ENCODE peak calls at places on chromosomes 7 and 10, in eight cellular contexts. T is heart right ventricle; A is activated T-cell treated with anti-CD3 and anti-CD28 coated beads for 1 hour; H is AG10803; E is SK-N-DZ; V is stimulated activated CD8-positive, alpha-beta memory T cell treated with anti-CD3 and anti-CD28 coated beads, Interleukin-15, amount 100 ng/mL, for 48 hours; Z is Caco-2; R is endothelial cell. N is an unnamed sample.

GRCh38 chr10:92757066-92757716 is 67.4 kb downstream of the HHEX start:
- DNase-seq in T (peak; percentile 74), A (no peak), H (peak; percentile 70), E (no peak), V (no peak), Z (peak; percentile 51), R (peak; percentile 42), N (no peak)

GRCh38 chr7:38123494-38123893 is 54.6 kb upstream of the STARD3NL start:
- DNase-seq in T (no peak), A (no peak), H (no peak), E (no peak), V (no peak), Z (no peak), R (no peak), N (no peak)

GRCh38 chr7:103988468-103989199 is 824 bp downstream of the RELN start:
- DNase-seq in T (no peak), A (no peak), H (no peak), E (peak; percentile 42), V (no peak), Z (no peak), R (peak; percentile 12), N (no peak)

GRCh38 chr7:132092106-132092505 is 484.2 kb downstream of the PLXNA4 start:
- DNase-seq in T (no peak), A (no peak), H (no peak), E (no peak), V (no peak), Z (no peak), R (no peak), N (no peak)

GRCh38 chr10:15237351-15237750 is 68.9 kb upstream of the NMT2 start:
- DNase-seq in T (no peak), A (no peak), H (peak; percentile 86), E (no peak), V (no peak), Z (peak; percentile 28), R (no peak), N (no peak)

GRCh38 chr10:86654411-86655172 is at the start of gene OPN4:
- DNase-seq in T (no peak), A (no peak), H (no peak), E (peak; percentile 42), V (no peak), Z (no peak), R (no peak), N (no peak)

GRCh38 chr7:2595258-2595860 is 36.4 kb upstream of the TTYH3 start:
- DNase-seq in T (no peak), A (no peak), H (no peak), E (no peak), V (no peak), Z (no peak), R (no peak), N (no peak)

GRCh38 chr10:51171946-51172345 is 97.7 kb downstream of the PRKG1 start:
- DNase-seq in T (no peak), A (no peak), H (peak; percentile 64), E (no peak), V (no peak), Z (no peak), R (no peak), N (no peak)

GRCh38 chr10:43256531-43257209 is 10.2 kb downstream of the RASGEF1A start:
- DNase-seq in T (no peak), A (no peak), H (no peak), E (no peak), V (no peak), Z (no peak), R (no peak), N (no peak)

GRCh38 chr7:157267516-157267915 is 69.3 kb upstream of the DNAJB6 start:
- DNase-seq in T (no peak), A (no peak), H (no peak), E (no peak), V (no peak), Z (no peak), R (no peak), N (no peak)

GRCh38 chr10:124534821-124535601 is 73.4 kb downstream of the LHPP start:
- DNase-seq in T (no peak), A (no peak), H (no peak), E (no peak), V (no peak), Z (no peak), R (no peak), N (no peak)

GRCh38 chr7:149468208-149468607 is 7.3 kb upstream of the ZNF777 start:
- DNase-seq in T (no peak), A (no peak), H (peak; percentile 8), E (no peak), V (no peak), Z (no peak), R (no peak), N (peak; percentile 40)

GRCh38 chr7:148856035-148856881 is 27.8 kb downstream of the EZH2 start:
- DNase-seq in T (no peak), A (peak; percentile 35), H (peak; percentile 20), E (peak; percentile 47), V (no peak), Z (peak; percentile 59), R (peak; percentile 45), N (no peak)

GRCh38 chr7:55185941-55186609 is 167.3 kb downstream of the EGFR start:
- DNase-seq in T (no peak), A (no peak), H (peak; percentile 82), E (no peak), V (no peak), Z (peak; percentile 42), R (no peak), N (no peak)

GRCh38 chr7:71312755-71313490 is 181.0 kb downstream of the GALNT17 start:
- DNase-seq in T (no peak), A (no peak), H (no peak), E (no peak), V (no peak), Z (no peak), R (no peak), N (no peak)

GRCh38 chr7:131546583-131547111 is 9.8 kb downstream of the PODXL start:
- DNase-seq in T (no peak), A (no peak), H (no peak), E (peak; percentile 37), V (peak; percentile 26), Z (peak; percentile 69), R (peak; percentile 70), N (peak; percentile 29)

GRCh38 chr7:74206589-74207120 is 3.2 kb upstream of the LAT2 start:
- DNase-seq in T (peak; percentile 91), A (peak; percentile 76), H (peak; percentile 58), E (peak; percentile 77), V (peak; percentile 50), Z (peak; percentile 93), R (peak; percentile 95), N (peak; percentile 88)

GRCh38 chr7:2030475-2031456 is 202.0 kb downstream of the MAD1L1 start:
- DNase-seq in T (peak; percentile 7), A (no peak), H (no peak), E (peak; percentile 29), V (no peak), Z (no peak), R (no peak), N (no peak)

GRCh38 chr10:114347191-114347739 is 57.0 kb downstream of the AFAP1L2 start:
- DNase-seq in T (no peak), A (no peak), H (no peak), E (no peak), V (no peak), Z (no peak), R (no peak), N (no peak)

GRCh38 chr10:78909268-78909667 is 159.5 kb upstream of the ZMIZ1 start:
- DNase-seq in T (no peak), A (no peak), H (no peak), E (no peak), V (no peak), Z (no peak), R (no peak), N (no peak)

GRCh38 chr7:100929811-100930174 is 19.5 kb upstream of the MUC3A start:
- DNase-seq in T (no peak), A (no peak), H (no peak), E (no peak), V (no peak), Z (no peak), R (no peak), N (no peak)

GRCh38 chr10:110165239-110165638 is 42.2 kb upstream of the MXI1 start:
- DNase-seq in T (no peak), A (no peak), H (no peak), E (no peak), V (no peak), Z (no peak), R (no peak), N (no peak)

GRCh38 chr7:77239471-77239870 is 39.9 kb upstream of the FGL2 start:
- DNase-seq in T (no peak), A (no peak), H (no peak), E (no peak), V (no peak), Z (no peak), R (no peak), N (no peak)

GRCh38 chr10:114259825-114260224 is 20.8 kb downstream of the VWA2 start:
- DNase-seq in T (peak; percentile 52), A (no peak), H (peak; percentile 86), E (no peak), V (no peak), Z (no peak), R (no peak), N (no peak)

GRCh38 chr7:12770227-12770975 is 83.0 kb downstream of the ARL4A start:
- DNase-seq in T (no peak), A (no peak), H (peak; percentile 22), E (no peak), V (no peak), Z (no peak), R (no peak), N (no peak)

GRCh38 chr7:114148779-114149178 is 230.0 kb upstream of the PPP1R3A start:
- DNase-seq in T (no peak), A (no peak), H (no peak), E (no peak), V (no peak), Z (no peak), R (no peak), N (no peak)

GRCh38 chr7:111954474-111955311 is 251.5 kb downstream of the DOCK4 start:
- DNase-seq in T (no peak), A (no peak), H (no peak), E (no peak), V (no peak), Z (no peak), R (no peak), N (no peak)